ENCODE peak calls at places on chromosome 15, in six cellular contexts. T is H9, I is H1, Y is IMR-90, E is mesendoderm, L is mesenchymal stem cell. V is an unnamed sample.

GRCh38 chr15:92092391-92092790 is 238.9 kb downstream of the SLCO3A1 start:
- DNase-seq in T (no peak), I (no peak), Y (peak), E (no peak), L (no peak), V (no peak)

GRCh38 chr15:97759363-97759762 is 201.1 kb upstream of the ARRDC4 start:
- DNase-seq in T (no peak), I (no peak), Y (no peak), E (no peak), L (peak), V (no peak)

GRCh38 chr15:56491110-56491722 is 26.3 kb upstream of the MNS1 start:
- DNase-seq in T (peak), I (peak), Y (peak), E (peak), L (peak), V (peak)

GRCh38 chr15:23566070-23567050 is 886 bp downstream of the MKRN3 start:
- DNase-seq in T (no peak), I (no peak), Y (no peak), E (no peak), L (no peak), V (no peak)

GRCh38 chr15:100073982-100074381 is 267.8 kb downstream of the ADAMTS17 start:
- DNase-seq in T (no peak), I (no peak), Y (no peak), E (no peak), L (no peak), V (no peak)

GRCh38 chr15:89057506-89058133 is 30.6 kb upstream of the ABHD2 start:
- DNase-seq in T (peak), I (peak), Y (peak), E (peak), L (peak), V (peak)

GRCh38 chr15:38048001-38048455 is 113.6 kb downstream of the TMCO5A start:
- DNase-seq in T (no peak), I (no peak), Y (no peak), E (no peak), L (no peak), V (no peak)

GRCh38 chr15:85479071-85479647 is 98.8 kb downstream of the AKAP13 start:
- DNase-seq in T (no peak), I (no peak), Y (peak), E (peak), L (peak), V (no peak)

GRCh38 chr15:101441706-101442105 is 47.8 kb downstream of the PCSK6 start:
- DNase-seq in T (no peak), I (peak), Y (no peak), E (no peak), L (no peak), V (no peak)

GRCh38 chr15:60255390-60255789 is 142.4 kb downstream of the ANXA2 start:
- DNase-seq in T (no peak), I (no peak), Y (no peak), E (no peak), L (peak), V (no peak)

GRCh38 chr15:74983725-74984231 is 11.6 kb upstream of the SCAMP5 start:
- DNase-seq in T (no peak), I (no peak), Y (no peak), E (no peak), L (no peak), V (no peak)

GRCh38 chr15:72156928-72157327 is 38.7 kb downstream of the SENP8 start:
- DNase-seq in T (no peak), I (no peak), Y (no peak), E (no peak), L (no peak), V (no peak)

GRCh38 chr15:26069204-26069603 is 206.1 kb upstream of the ATP10A start:
- DNase-seq in T (no peak), I (no peak), Y (no peak), E (no peak), L (no peak), V (peak)

GRCh38 chr15:81176291-81176893 is 20.3 kb upstream of the IL16 start:
- DNase-seq in T (peak), I (no peak), Y (no peak), E (no peak), L (no peak), V (no peak)

GRCh38 chr15:74156678-74157411 is 16.7 kb upstream of the ISLR start:
- DNase-seq in T (peak), I (no peak), Y (no peak), E (no peak), L (peak), V (no peak)

GRCh38 chr15:67948215-67948614 is 105.9 kb upstream of the PIAS1 start:
- DNase-seq in T (no peak), I (no peak), Y (no peak), E (no peak), L (no peak), V (no peak)

GRCh38 chr15:75903331-75904240 is at the start of gene FBXO22:
- DNase-seq in T (peak), I (peak), Y (peak), E (peak), L (peak), V (peak)

GRCh38 chr15:28977377-28978010 is 91.7 kb downstream of the APBA2 start:
- DNase-seq in T (no peak), I (no peak), Y (peak), E (peak), L (peak), V (no peak)

GRCh38 chr15:64850778-64851502 is 9.2 kb downstream of the PLEKHO2 start:
- DNase-seq in T (peak), I (no peak), Y (no peak), E (peak), L (no peak), V (no peak)

GRCh38 chr15:64854041-64854440 is 12.3 kb downstream of the PLEKHO2 start:
- DNase-seq in T (peak), I (no peak), Y (no peak), E (no peak), L (no peak), V (no peak)

GRCh38 chr15:64847876-64848716 is 6.4 kb downstream of the PLEKHO2 start:
- DNase-seq in T (no peak), I (no peak), Y (peak), E (no peak), L (no peak), V (no peak)

GRCh38 chr15:64854526-64854925 is 12.8 kb downstream of the PLEKHO2 start:
- DNase-seq in T (peak), I (no peak), Y (no peak), E (no peak), L (no peak), V (no peak)

GRCh38 chr15:64851503-64851840 is 9.8 kb downstream of the PLEKHO2 start:
- DNase-seq in T (peak), I (no peak), Y (peak), E (peak), L (peak), V (no peak)
- H3K18ac ChIP-seq in T (no peak), I (no peak), Y (peak), E (no peak), L (peak), V (no peak)

GRCh38 chr15:35090104-35090807 is 5.2 kb upstream of the NANOGP8 start:
- DNase-seq in T (no peak), I (no peak), Y (no peak), E (no peak), L (no peak), V (no peak)

GRCh38 chr15:35089556-35089955 is 4.5 kb upstream of the NANOGP8 start:
- DNase-seq in T (no peak), I (no peak), Y (peak), E (no peak), L (no peak), V (no peak)

GRCh38 chr15:35088329-35088728 is 3.2 kb upstream of the NANOGP8 start:
- DNase-seq in T (no peak), I (no peak), Y (no peak), E (no peak), L (no peak), V (no peak)

GRCh38 chr15:35092311-35092710 is 7.2 kb upstream of the NANOGP8 start:
- DNase-seq in T (no peak), I (no peak), Y (no peak), E (no peak), L (no peak), V (no peak)

DNA sequence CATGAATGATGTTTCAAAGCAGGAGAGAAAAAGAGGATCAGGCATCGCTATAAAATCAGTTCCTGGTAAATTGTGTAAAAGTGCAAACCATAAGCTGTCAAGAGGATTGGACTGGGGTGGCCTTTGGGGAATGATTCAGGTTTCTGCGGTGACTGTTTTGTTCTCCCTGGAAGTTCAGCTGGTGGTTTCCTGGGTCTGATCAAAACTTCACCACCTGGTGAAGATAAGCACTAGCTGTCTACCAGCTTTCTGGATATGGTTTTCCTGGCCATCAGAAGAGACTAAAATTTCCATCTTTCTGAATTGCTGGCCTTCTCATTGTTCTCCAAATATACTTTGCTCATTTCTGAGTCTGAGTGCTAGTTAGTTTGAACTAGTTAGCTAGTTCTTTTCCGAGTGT is 2.7 kb upstream of the NANOGP8 start:
- DNase-seq in T (no peak), I (no peak), Y (no peak), E (no peak), L (no peak), V (no peak)
- H2BK120ac ChIP-seq in T (no peak), I (no peak), Y (no peak), E (no peak), L (no peak), V (no peak)

GRCh38 chr15:66652806-66653205 is 49.2 kb upstream of the SMAD6 start:
- DNase-seq in T (no peak), I (no peak), Y (no peak), E (no peak), L (no peak), V (no peak)

GRCh38 chr15:66655511-66655910 is 46.5 kb upstream of the SMAD6 start:
- DNase-seq in T (no peak), I (no peak), Y (no peak), E (peak), L (no peak), V (no peak)

GRCh38 chr15:66653398-66653797 is 48.6 kb upstream of the SMAD6 start:
- DNase-seq in T (no peak), I (no peak), Y (no peak), E (no peak), L (no peak), V (no peak)

GRCh38 chr15:66654718-66655375 is 47.2 kb upstream of the SMAD6 start:
- DNase-seq in T (no peak), I (peak), Y (no peak), E (peak), L (no peak), V (no peak)

DNA sequence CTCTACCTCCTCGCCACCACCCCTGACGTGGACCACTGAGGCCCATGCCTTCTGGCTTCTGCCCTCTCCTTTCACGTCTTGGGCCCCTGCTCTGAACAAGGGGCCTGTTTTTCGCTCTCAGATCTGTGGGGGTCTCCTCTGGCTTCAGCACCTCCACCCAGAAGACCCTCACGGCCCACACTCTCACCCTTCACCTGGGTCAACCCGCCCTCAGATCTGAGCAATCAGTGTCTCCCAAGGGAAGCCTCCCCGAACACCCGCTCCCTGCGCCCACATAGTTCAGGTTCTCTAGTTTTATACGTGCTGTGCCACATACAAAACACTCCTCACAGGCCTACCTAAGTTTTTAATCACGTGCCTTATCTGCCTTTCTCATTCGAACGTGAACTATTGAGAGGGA is 48.2 kb upstream of the SMAD6 start:
- DNase-seq in T (no peak), I (no peak), Y (no peak), E (no peak), L (no peak), V (no peak)
- H2BK15ac ChIP-seq in T (no peak), I (no peak), Y (no peak), E (no peak), L (no peak), V (no peak)

DNA sequence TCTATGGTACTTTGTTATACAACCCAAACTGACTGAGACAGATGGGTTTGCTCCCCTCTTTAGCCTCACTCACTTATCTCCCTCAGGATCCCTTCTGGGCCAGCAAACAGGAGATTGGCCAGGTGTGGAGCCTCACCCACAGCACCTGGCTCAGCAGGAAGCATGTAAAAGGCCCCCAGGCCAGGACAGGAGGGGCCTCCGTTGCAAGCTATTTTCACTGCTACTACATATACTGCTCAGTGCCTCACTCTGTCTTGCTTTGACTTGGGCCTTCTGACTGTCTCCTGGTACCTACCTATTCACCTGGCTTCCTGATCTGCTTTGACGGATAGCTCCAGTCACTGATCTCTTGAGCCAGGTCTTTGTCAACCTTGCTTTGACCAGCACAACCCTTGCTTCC is 20.4 kb upstream of the TPM1 start:
- DNase-seq in T (no peak), I (no peak), Y (no peak), E (no peak), L (no peak), V (no peak)
- H3K18ac ChIP-seq in T (no peak), I (no peak), Y (peak), E (no peak), L (peak), V (peak)

DNA sequence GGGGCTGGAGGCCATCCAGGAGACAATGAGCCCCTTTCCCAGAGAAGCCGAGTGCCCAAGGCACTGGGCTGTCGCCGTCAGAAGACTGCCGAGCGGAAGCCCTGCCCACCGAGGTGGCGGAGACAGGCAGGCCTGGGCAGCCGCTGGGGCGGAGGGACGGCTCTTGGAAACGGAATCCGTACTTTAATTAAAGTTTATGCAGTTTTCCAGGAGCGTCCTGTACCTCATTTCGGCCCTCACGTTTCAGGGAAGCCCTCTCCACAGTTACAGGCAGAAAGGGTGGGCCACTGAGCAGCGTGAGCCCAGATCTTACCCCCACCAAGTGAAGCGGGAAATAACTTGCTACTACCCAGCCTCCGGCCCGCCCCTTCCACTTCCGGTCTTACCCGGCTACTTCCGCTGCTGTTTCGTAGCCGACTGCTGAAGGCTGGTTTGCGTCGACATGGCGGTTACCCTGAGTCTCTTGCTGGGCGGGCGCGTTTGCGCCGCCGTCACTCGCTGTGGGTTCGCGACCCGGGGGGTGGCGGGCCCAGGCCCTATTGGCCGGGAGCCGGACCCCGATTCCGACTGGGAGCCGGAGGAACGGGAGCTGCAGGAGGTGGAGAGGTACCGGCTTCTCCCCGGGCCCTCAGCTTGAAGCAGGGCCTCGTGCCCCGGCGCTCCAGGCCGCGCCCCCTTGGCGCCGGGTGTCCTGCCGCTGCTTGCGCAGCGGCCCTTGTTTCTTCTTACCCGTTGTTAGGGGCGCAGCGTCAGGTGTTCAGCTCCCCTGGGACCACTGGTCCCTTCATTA is at the start of gene NGRN:
- DNase-seq in T (peak), I (peak), Y (peak), E (peak), L (peak), V (peak)
- H2BK120ac ChIP-seq in T (peak), I (no peak), Y (peak), E (no peak), L (peak), V (no peak)

GRCh38 chr15:65394936-65395335 is 17.1 kb upstream of the IGDCC3 start:
- DNase-seq in T (no peak), I (no peak), Y (no peak), E (no peak), L (no peak), V (no peak)

GRCh38 chr15:65399001-65399706 is 21.4 kb upstream of the IGDCC3 start:
- DNase-seq in T (no peak), I (no peak), Y (no peak), E (no peak), L (no peak), V (no peak)

GRCh38 chr15:65395567-65396185 is 17.9 kb upstream of the IGDCC3 start:
- DNase-seq in T (no peak), I (peak), Y (no peak), E (no peak), L (no peak), V (no peak)

GRCh38 chr15:65396283-65396964 is 18.6 kb upstream of the IGDCC3 start:
- DNase-seq in T (no peak), I (peak), Y (no peak), E (no peak), L (no peak), V (no peak)

GRCh38 chr15:65396965-65397317 is 19.1 kb upstream of the IGDCC3 start:
- DNase-seq in T (no peak), I (no peak), Y (no peak), E (no peak), L (no peak), V (no peak)
- H2BK15ac ChIP-seq in T (no peak), I (no peak), Y (no peak), E (no peak), L (no peak), V (no peak)

V was measured in neuronal stem cell.